ENCODE peak calls at places on chromosomes 11 and 22, in six cellular contexts. T is HCT116, G is prostate gland, L is left ventricle myocardium inferior, E is H9, H is GM23248. P is an unnamed sample.

GRCh38 chr11:75214843-75215242 is 25.7 kb upstream of the TPBGL start:
- DNase-seq in T (no peak), G (no peak), L (no peak), E (no peak), H (no peak), P (no peak)

GRCh38 chr11:20530942-20531703 is 68.3 kb upstream of the SLC6A5 start:
- DNase-seq in T (no peak), G (no peak), L (no peak), E (no peak), H (no peak), P (peak; percentile 8)

GRCh38 chr11:6497069-6497839 is at the start of gene DNHD1:
- DNase-seq in T (no peak), G (no peak), L (no peak), E (peak; percentile 78), H (no peak), P (no peak)

GRCh38 chr11:100902454-100903141 is 215.5 kb downstream of the ARHGAP42 start:
- DNase-seq in T (no peak), G (no peak), L (no peak), E (no peak), H (no peak), P (no peak)

GRCh38 chr22:42635531-42635930 is 4.9 kb downstream of the ATP5MGL start:
- DNase-seq in T (peak; percentile 85), G (no peak), L (peak; percentile 61), E (no peak), H (peak; percentile 98), P (peak; percentile 93)

GRCh38 chr22:25930710-25931353 is 188.8 kb downstream of the MYO18B start:
- DNase-seq in T (no peak), G (no peak), L (no peak), E (no peak), H (no peak), P (no peak)

GRCh38 chr11:20327377-20327776 is 36.1 kb upstream of the HTATIP2 start:
- DNase-seq in T (no peak), G (no peak), L (no peak), E (no peak), H (no peak), P (no peak)

GRCh38 chr11:77515483-77515882 is 41.6 kb upstream of the PAK1 start:
- DNase-seq in T (no peak), G (no peak), L (no peak), E (no peak), H (no peak), P (no peak)

GRCh38 chr22:23970201-23970641 is 3.5 kb downstream of the DDTL start:
- DNase-seq in T (no peak), G (no peak), L (no peak), E (no peak), H (no peak), P (no peak)

GRCh38 chr11:1760351-1761109 is 3.2 kb downstream of the CTSD start:
- DNase-seq in T (no peak), G (no peak), L (peak; percentile 89), E (no peak), H (peak; percentile 57), P (peak; percentile 94)

GRCh38 chr22:49934891-49935557 is 16.6 kb downstream of the CRELD2 start:
- DNase-seq in T (no peak), G (peak; percentile 76), L (peak; percentile 90), E (peak; percentile 67), H (peak; percentile 72), P (peak; percentile 66)

GRCh38 chr22:27545071-27545470 is 256.5 kb downstream of the MN1 start:
- DNase-seq in T (no peak), G (no peak), L (no peak), E (no peak), H (no peak), P (no peak)

GRCh38 chr11:75813622-75814039 is 1.4 kb upstream of the UVRAG start:
- DNase-seq in T (no peak), G (no peak), L (no peak), E (no peak), H (peak; percentile 52), P (peak; percentile 30)

GRCh38 chr11:109486129-109486528 is 64.1 kb downstream of the C11orf87 start:
- DNase-seq in T (no peak), G (no peak), L (no peak), E (no peak), H (no peak), P (no peak)

GRCh38 chr11:20117291-20117690 is 43.0 kb downstream of the DBX1 start:
- DNase-seq in T (no peak), G (no peak), L (no peak), E (no peak), H (no peak), P (no peak)

GRCh38 chr11:64125676-64126075 is 40.2 kb downstream of the MACROD1 start:
- DNase-seq in T (no peak), G (no peak), L (no peak), E (no peak), H (no peak), P (no peak)

GRCh38 chr11:47675851-47676250 is 33.5 kb upstream of the MTCH2 start:
- DNase-seq in T (no peak), G (no peak), L (no peak), E (no peak), H (no peak), P (no peak)

GRCh38 chr11:2891901-2892214 is 6.3 kb upstream of the CDKN1C start:
- DNase-seq in T (no peak), G (no peak), L (peak; percentile 62), E (no peak), H (no peak), P (no peak)

GRCh38 chr11:11395126-11395525 is 42.1 kb upstream of the CSNK2A3 start:
- DNase-seq in T (no peak), G (no peak), L (no peak), E (no peak), H (no peak), P (no peak)

GRCh38 chr22:28930357-28931007 is 47.1 kb downstream of the ZNRF3 start:
- DNase-seq in T (no peak), G (no peak), L (no peak), E (no peak), H (no peak), P (no peak)

GRCh38 chr11:67634366-67635230 is 4.9 kb upstream of the NUDT8 start:
- DNase-seq in T (no peak), G (no peak), L (no peak), E (peak; percentile 40), H (no peak), P (no peak)

GRCh38 chr11:65492637-65493366 is 6.0 kb upstream of the MALAT1 start:
- DNase-seq in T (no peak), G (no peak), L (peak; percentile 89), E (no peak), H (peak; percentile 95), P (peak; percentile 95)

GRCh38 chr22:37355174-37355573 is 72.1 kb downstream of the ELFN2 start:
- DNase-seq in T (no peak), G (no peak), L (no peak), E (no peak), H (no peak), P (no peak)

GRCh38 chr11:6224421-6224820 is 10.0 kb downstream of the FHIP1B start:
- DNase-seq in T (no peak), G (no peak), L (no peak), E (no peak), H (no peak), P (no peak)

GRCh38 chr11:125257185-125257584 is 92.6 kb downstream of the PKNOX2 start:
- DNase-seq in T (no peak), G (no peak), L (no peak), E (peak; percentile 73), H (peak; percentile 27), P (peak; percentile 37)

GRCh38 chr22:26646158-26646557 is 11.2 kb upstream of the MIAT start:
- DNase-seq in T (no peak), G (no peak), L (no peak), E (no peak), H (peak; percentile 68), P (no peak)

GRCh38 chr22:44395116-44396005 is 82.6 kb upstream of the SHISAL1 start:
- DNase-seq in T (no peak), G (no peak), L (peak; percentile 3), E (peak; percentile 15), H (no peak), P (no peak)

GRCh38 chr11:1238767-1239595 is 16.1 kb downstream of the MUC5B start:
- DNase-seq in T (no peak), G (peak; percentile 32), L (no peak), E (peak; percentile 75), H (no peak), P (no peak)

GRCh38 chr11:1667906-1668305 is 29.1 kb upstream of the KRTAP5-6 start:
- DNase-seq in T (no peak), G (no peak), L (no peak), E (no peak), H (no peak), P (no peak)

GRCh38 chr11:33211153-33211552 is 46.0 kb upstream of the HIPK3 start:
- DNase-seq in T (no peak), G (no peak), L (no peak), E (no peak), H (no peak), P (no peak)

GRCh38 chr11:77102246-77103210 is at the start of gene OMP:
- DNase-seq in T (no peak), G (no peak), L (no peak), E (no peak), H (no peak), P (no peak)

GRCh38 chr11:35214792-35215193 is 75.8 kb downstream of the CD44 start:
- DNase-seq in T (peak; percentile 74), G (no peak), L (no peak), E (peak; percentile 66), H (peak; percentile 98), P (peak; percentile 94)

GRCh38 chr11:35214181-35214770 is 75.3 kb downstream of the CD44 start:
- DNase-seq in T (no peak), G (no peak), L (no peak), E (no peak), H (peak; percentile 57), P (no peak)

GRCh38 chr11:35218956-35219355 is 80.0 kb downstream of the CD44 start:
- DNase-seq in T (no peak), G (no peak), L (no peak), E (no peak), H (peak; percentile 84), P (no peak)

GRCh38 chr11:35215945-35216344 is 77.0 kb downstream of the CD44 start:
- DNase-seq in T (no peak), G (no peak), L (no peak), E (no peak), H (peak; percentile 27), P (no peak)

GRCh38 chr11:35216962-35217667 is 78.1 kb downstream of the CD44 start:
- DNase-seq in T (no peak), G (no peak), L (no peak), E (peak; percentile 33), H (peak; percentile 40), P (no peak)
- H3K27ac ChIP-seq in T (peak overlapping the region; percentile 47), G (no peak overlapping the region), L (no peak overlapping the region), E (no peak overlapping the region), H (peak overlapping the region; percentile 97), P (no peak overlapping the region)

GRCh38 chr11:7596975-7597391 is 76.3 kb downstream of the CYB5R2 start:
- DNase-seq in T (no peak), G (peak; percentile 75), L (no peak), E (no peak), H (no peak), P (no peak)
- H3K27ac ChIP-seq in T (no peak overlapping the region), G (peak overlapping the region; percentile 64), L (no peak overlapping the region), E (no peak overlapping the region), H (no peak overlapping the region), P (no peak overlapping the region)

GRCh38 chr11:26851696-26852095 is 129.8 kb upstream of the SLC5A12 start:
- DNase-seq in T (no peak), G (no peak), L (no peak), E (no peak), H (no peak), P (no peak)
- H3K27ac ChIP-seq in T (no peak overlapping the region), G (no peak overlapping the region), L (no peak overlapping the region), E (no peak overlapping the region), H (no peak overlapping the region), P (no peak overlapping the region)

GRCh38 chr11:93567406-93567819 is 24.2 kb upstream of the SMCO4 start:
- DNase-seq in T (no peak), G (peak; percentile 70), L (peak; percentile 74), E (no peak), H (peak; percentile 35), P (no peak)
- H3K27ac ChIP-seq in T (no peak overlapping the region), G (no peak overlapping the region), L (peak overlapping the region; percentile 66), E (no peak overlapping the region), H (no peak overlapping the region), P (no peak overlapping the region)

P was measured in mesenchymal stem cell.